ENCODE peak calls at places on chromosome 2, in five cellular contexts. S is GM23338, V is H1, E is upper lobe of left lung, M is HepG2. O is an unnamed sample.
A peak's percentile ranks its signal among the peaks of the same experiment; 100 is the strongest.

GRCh38 chr2:68809324-68810240 is 61.6 kb downstream of the BMP10 start:
- DNase-seq in S (no peak), V (no peak), E (no peak), M (no peak), O (no peak)

GRCh38 chr2:228474466-228474865 is 293.0 kb upstream of the SPHKAP start:
- DNase-seq in S (no peak), V (no peak), E (no peak), M (no peak), O (no peak)

GRCh38 chr2:129760669-129761068 is 218.8 kb upstream of the RAB6C start:
- DNase-seq in S (no peak), V (no peak), E (peak; percentile 73), M (no peak), O (no peak)

GRCh38 chr2:73987109-73987947 is 2.6 kb downstream of the TET3 start:
- DNase-seq in S (peak; percentile 32), V (no peak), E (peak; percentile 62), M (no peak), O (peak; percentile 70)

GRCh38 chr2:28401-28975 is 17.8 kb downstream of the FAM110C start:
- DNase-seq in S (no peak), V (no peak), E (no peak), M (no peak), O (no peak)

GRCh38 chr2:8457092-8457481 is 224.8 kb upstream of the ID2 start:
- DNase-seq in S (peak; percentile 24), V (no peak), E (peak; percentile 86), M (no peak), O (no peak)

GRCh38 chr2:64652231-64653173 is 1.2 kb downstream of the SERTAD2 start:
- DNase-seq in S (peak; percentile 55), V (no peak), E (no peak), M (peak; percentile 67), O (peak; percentile 45)

GRCh38 chr2:64750817-64751285 is 97.1 kb upstream of the SERTAD2 start:
- DNase-seq in S (peak; percentile 98), V (peak; percentile 96), E (peak; percentile 99), M (peak; percentile 99), O (peak; percentile 99)

GRCh38 chr2:54512663-54513363 is 56.7 kb downstream of the SPTBN1 start:
- DNase-seq in S (no peak), V (no peak), E (no peak), M (no peak), O (no peak)

GRCh38 chr2:120620025-120620793 is 115.5 kb upstream of the GLI2 start:
- DNase-seq in S (no peak), V (no peak), E (no peak), M (no peak), O (no peak)

GRCh38 chr2:162613839-162614238 is 224.7 kb downstream of the KCNH7 start:
- DNase-seq in S (no peak), V (no peak), E (no peak), M (no peak), O (no peak)

GRCh38 chr2:203949228-203949627 is 12.7 kb downstream of the ICOS start:
- DNase-seq in S (no peak), V (no peak), E (no peak), M (no peak), O (no peak)

GRCh38 chr2:67159929-67160328 is 237.2 kb upstream of the ETAA1 start:
- DNase-seq in S (no peak), V (no peak), E (no peak), M (no peak), O (no peak)

GRCh38 chr2:191578031-191578430 is 99.9 kb upstream of the NABP1 start:
- DNase-seq in S (no peak), V (no peak), E (no peak), M (no peak), O (peak; percentile 17)

GRCh38 chr2:142165790-142166189 is 35.0 kb upstream of the LRP1B start:
- DNase-seq in S (peak; percentile 76), V (no peak), E (no peak), M (peak; percentile 38), O (no peak)

GRCh38 chr2:172967036-172967982 is 108.3 kb upstream of the MAP3K20 start:
- DNase-seq in S (no peak), V (no peak), E (peak; percentile 24), M (peak; percentile 66), O (no peak)

GRCh38 chr2:231028890-231029289 is 8.4 kb upstream of the C2orf72 start:
- DNase-seq in S (no peak), V (no peak), E (no peak), M (no peak), O (no peak)

GRCh38 chr2:50396301-50396637 is 635.7 kb downstream of the NRXN1 start:
- DNase-seq in S (no peak), V (no peak), E (no peak), M (no peak), O (no peak)

GRCh38 chr2:160417745-160418397 is 75.7 kb downstream of the RBMS1 start:
- DNase-seq in S (peak; percentile 27), V (no peak), E (no peak), M (no peak), O (no peak)

GRCh38 chr2:107804608-107805498 is 21.8 kb upstream of the RGPD4 start:
- DNase-seq in S (no peak), V (no peak), E (no peak), M (no peak), O (no peak)

GRCh38 chr2:72104821-72105588 is 42.7 kb downstream of the CYP26B1 start:
- DNase-seq in S (peak; percentile 68), V (peak; percentile 50), E (peak; percentile 36), M (peak; percentile 15), O (no peak)

GRCh38 chr2:86068098-86069047 is 37.3 kb downstream of the POLR1A start:
- DNase-seq in S (no peak), V (no peak), E (no peak), M (no peak), O (no peak)

GRCh38 chr2:201257381-201257940 is 2.9 kb upstream of the CASP8 start:
- DNase-seq in S (no peak), V (peak; percentile 43), E (no peak), M (no peak), O (no peak)

GRCh38 chr2:201344663-201345366 is 12.3 kb downstream of the FLACC1 start:
- DNase-seq in S (peak; percentile 63), V (no peak), E (no peak), M (peak; percentile 59), O (no peak)

GRCh38 chr2:17574406-17575073 is 34.0 kb downstream of the VSNL1 start:
- DNase-seq in S (no peak), V (no peak), E (no peak), M (no peak), O (no peak)

GRCh38 chr2:234904785-234905184 is 47.0 kb upstream of the SH3BP4 start:
- DNase-seq in S (no peak), V (no peak), E (no peak), M (no peak), O (no peak)

GRCh38 chr2:28296904-28297303 is 95.8 kb upstream of the FOSL2 start:
- DNase-seq in S (no peak), V (no peak), E (no peak), M (no peak), O (no peak)

GRCh38 chr2:16011621-16011960 is 71.2 kb downstream of the MYCN start:
- DNase-seq in S (no peak), V (no peak), E (no peak), M (no peak), O (no peak)
- TF ChIP-seq POLR2AphosphoS5 in S (no peak), V (no peak), E (no peak), M (no peak), O (no peak)

DNA sequence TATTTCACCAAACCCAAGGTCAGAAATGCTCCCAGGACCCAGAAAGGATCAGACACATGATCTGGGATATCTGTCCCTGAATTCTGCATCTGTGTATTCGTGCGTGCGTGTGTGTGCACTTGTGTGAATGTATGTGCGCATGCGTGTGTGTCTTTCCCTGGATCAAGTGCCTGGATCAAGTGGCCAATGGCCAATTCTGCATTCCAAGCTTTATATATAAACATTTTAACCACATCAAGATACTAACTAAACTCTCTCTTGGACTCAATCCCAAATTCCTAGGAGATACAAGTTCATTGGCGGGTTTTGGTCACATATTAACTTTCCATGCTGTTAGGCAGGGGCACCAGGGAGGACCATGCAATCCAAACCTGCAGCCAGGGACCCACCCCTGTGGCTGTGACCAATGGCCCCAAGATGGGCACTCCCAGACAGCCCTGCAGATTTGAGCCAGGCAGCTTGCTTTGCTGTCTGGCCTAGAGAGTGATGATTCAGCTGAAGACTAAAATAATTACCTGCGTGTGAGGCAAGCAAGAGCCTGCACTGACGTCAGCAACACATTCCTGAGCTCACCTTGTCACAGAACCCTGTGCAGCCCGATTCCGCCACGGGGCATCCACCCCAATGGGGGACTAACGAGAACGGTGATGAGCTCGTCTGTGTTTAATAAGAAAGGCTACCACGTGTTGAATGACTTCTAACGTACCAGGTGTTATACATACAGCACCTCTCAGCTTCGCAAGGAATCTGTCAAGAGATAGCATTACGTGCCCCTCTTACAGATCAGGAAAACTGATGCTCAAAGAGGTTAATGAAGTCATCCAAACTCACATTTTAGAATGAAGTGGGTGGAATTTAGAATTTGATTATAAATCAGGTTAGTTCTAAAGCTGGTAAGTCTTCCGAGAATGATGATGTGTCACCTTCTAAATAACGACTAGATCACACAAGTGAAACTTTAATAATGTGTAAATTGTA is 45.4 kb upstream of the ROCK2 start:
- DNase-seq in S (no peak), V (no peak), E (no peak), M (peak; percentile 93), O (peak; percentile 72)
- TF ChIP-seq POLR2AphosphoS5 in S (no peak), V (no peak), E (no peak), M (no peak), O (peak; percentile 65)

GRCh38 chr2:218733615-218734021 is 23.0 kb downstream of the TTLL4 start:
- DNase-seq in S (no peak), V (no peak), E (no peak), M (peak; percentile 84), O (no peak)
- TF ChIP-seq POLR2AphosphoS5 in S (no peak), V (no peak), E (peak; percentile 87), M (no peak), O (no peak)

GRCh38 chr2:151267537-151267936 is 5.9 kb upstream of the RBM43 start:
- DNase-seq in S (no peak), V (no peak), E (no peak), M (no peak), O (no peak)
- TF ChIP-seq POLR2AphosphoS5 in S (no peak), V (no peak), E (no peak), M (no peak), O (no peak)

O was measured in prostate gland.